ENCODE peak calls at places on chromosomes 7 and 10, in six cellular contexts. T is psoas muscle, S is pancreas, E is nephron progenitor cell, L is glutamatergic neuron, X is A549. A is an unnamed sample.

GRCh38 chr7:19713676-19714075 is 4.8 kb upstream of the POLR1F start:
- DNase-seq in T (no peak), E (peak; percentile 34), X (no peak), S (peak; percentile 26), L (peak; percentile 26), A (no peak)

GRCh38 chr10:44422631-44423030 is 37.7 kb upstream of the CXCL12 start:
- DNase-seq in S (no peak), L (no peak), T (no peak), E (no peak), X (no peak), A (no peak)

GRCh38 chr7:22849158-22849557 is 26.5 kb upstream of the TOMM7 start:
- DNase-seq in S (no peak), T (no peak), L (peak; percentile 43), E (no peak), X (no peak), A (no peak)

GRCh38 chr7:27756298-27756697 is 16.3 kb downstream of the TAX1BP1 start:
- DNase-seq in L (no peak), X (no peak), T (no peak), E (no peak), S (no peak), A (no peak)

GRCh38 chr7:36312064-36312914 is 77.4 kb upstream of the ANLN start:
- DNase-seq in T (no peak), E (peak; percentile 35), S (peak; percentile 83), X (no peak), L (peak; percentile 44), A (peak; percentile 40)

GRCh38 chr10:44952779-44953231 is 6.8 kb upstream of the RASSF4 start:
- DNase-seq in T (no peak), S (no peak), E (no peak), L (no peak), X (no peak), A (no peak)

GRCh38 chr7:11831383-11831726 is 643 bp downstream of the THSD7A start:
- DNase-seq in L (no peak), S (no peak), E (no peak), X (no peak), T (no peak), A (no peak)

GRCh38 chr10:106311590-106311989 is 852.9 kb downstream of the SORCS1 start:
- DNase-seq in T (no peak), S (no peak), E (no peak), X (no peak), L (no peak), A (no peak)

GRCh38 chr7:11492307-11492706 is 339.7 kb downstream of the THSD7A start:
- DNase-seq in T (no peak), X (no peak), L (no peak), E (no peak), S (no peak), A (no peak)

GRCh38 chr10:96287392-96288105 is 16.2 kb upstream of the BLNK start:
- DNase-seq in T (no peak), X (no peak), L (no peak), E (no peak), S (peak; percentile 72), A (no peak)

GRCh38 chr7:153297141-153297540 is 537.6 kb downstream of the ACTR3B start:
- DNase-seq in X (no peak), S (no peak), E (no peak), T (no peak), L (no peak), A (no peak)

GRCh38 chr10:31147220-31147608 is 115.5 kb upstream of the ZNF438 start:
- DNase-seq in L (no peak), T (no peak), S (no peak), E (no peak), X (peak; percentile 15), A (no peak)

GRCh38 chr10:131979336-131979735 is 2.4 kb downstream of the BNIP3 start:
- DNase-seq in T (no peak), E (no peak), S (peak; percentile 32), L (no peak), X (no peak), A (no peak)

GRCh38 chr10:1612910-1613309 is 124.4 kb downstream of the ADARB2 start:
- DNase-seq in L (no peak), X (no peak), T (no peak), S (no peak), E (no peak), A (no peak)

GRCh38 chr7:96181174-96181573 is 140.7 kb downstream of the SLC25A13 start:
- DNase-seq in T (no peak), X (no peak), S (no peak), E (no peak), L (no peak), A (no peak)

GRCh38 chr7:96179341-96179740 is 142.6 kb downstream of the SLC25A13 start:
- DNase-seq in L (no peak), T (no peak), X (no peak), S (no peak), E (no peak), A (no peak)

GRCh38 chr7:96177353-96177752 is 144.5 kb downstream of the SLC25A13 start:
- DNase-seq in T (no peak), L (no peak), X (no peak), S (no peak), E (no peak), A (no peak)

GRCh38 chr7:96179863-96180262 is 142.0 kb downstream of the SLC25A13 start:
- DNase-seq in X (no peak), E (no peak), T (no peak), L (no peak), S (no peak), A (no peak)

DNA sequence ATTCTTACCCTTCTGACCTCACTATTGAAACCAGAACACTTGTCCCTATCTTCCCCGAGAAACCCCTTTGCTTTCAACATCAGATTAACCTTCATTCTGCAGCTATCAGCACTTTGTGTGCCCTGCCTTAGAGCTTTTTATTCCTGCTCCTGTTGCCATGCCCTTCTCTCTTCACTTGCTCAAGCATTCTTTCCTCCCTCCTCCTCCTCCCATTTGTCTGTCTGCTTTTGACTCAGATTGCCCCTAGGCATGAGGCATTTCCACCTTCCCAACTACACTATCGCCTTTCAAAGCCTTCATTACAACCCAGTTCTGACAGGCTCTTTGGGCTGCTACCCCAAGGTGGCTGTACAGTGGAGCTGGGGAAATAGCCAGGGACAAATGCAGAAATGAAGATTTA is 143.3 kb downstream of the SLC25A13 start:
- DNase-seq in E (no peak), L (no peak), S (no peak), X (no peak), T (no peak), A (no peak)
- TF ChIP-seq CTCF in E (no peak), L (no peak), S (no peak), X (no peak), T (no peak), A (no peak)

GRCh38 chr7:127632276-127632910 is 14.5 kb upstream of the PAX4 start:
- DNase-seq in L (no peak), S (no peak), X (no peak), E (no peak), T (no peak), A (no peak)

GRCh38 chr7:127628445-127628844 is 10.5 kb upstream of the PAX4 start:
- DNase-seq in E (peak; percentile 16), T (no peak), L (no peak), S (no peak), X (no peak), A (no peak)

GRCh38 chr7:127629268-127629854 is 11.4 kb upstream of the PAX4 start:
- DNase-seq in X (peak; percentile 53), E (peak; percentile 59), L (peak; percentile 60), S (peak; percentile 81), T (no peak), A (no peak)
- TF ChIP-seq CTCF in X (peak; percentile 35), E (peak; percentile 50), L (peak; percentile 47), S (no peak), T (peak; percentile 27), A (peak; percentile 59)

GRCh38 chr10:117112220-117112619 is 25.9 kb downstream of the VAX1 start:
- DNase-seq in S (no peak), T (no peak), X (no peak), E (no peak), L (no peak), A (no peak)
- TF ChIP-seq CTCF in S (no peak), T (no peak), X (peak; percentile 52), E (no peak), L (peak; percentile 50), A (peak; percentile 34)

GRCh38 chr7:17062433-17063383 is 180.9 kb upstream of the AGR3 start:
- DNase-seq in L (no peak), S (no peak), T (no peak), E (no peak), X (no peak), A (no peak)
- TF ChIP-seq CTCF in L (peak; percentile 12), S (no peak), T (no peak), E (no peak), X (peak; percentile 35), A (peak; percentile 27)

A was measured in right lobe of liver.